ENCODE peak calls at places on chromosomes 5 and 9, in four cellular contexts. K is spleen, Z is uterus, L is choroid plexus epithelial cell. U is an unnamed sample.

GRCh38 chr9:87959916-87960581 is 14.3 kb downstream of the CDK20 start:
- DNase-seq in Z (no peak), L (peak; percentile 60), K (no peak), U (no peak)

GRCh38 chr5:109533847-109534272 is 124.1 kb upstream of the PJA2 start:
- DNase-seq in K (no peak), Z (no peak), L (no peak), U (no peak)

GRCh38 chr5:142056831-142057696 is 44.2 kb upstream of the GNPDA1 start:
- DNase-seq in K (no peak), L (no peak), Z (no peak), U (no peak)

GRCh38 chr9:109012876-109013677 is at the start of gene CTNNAL1:
- DNase-seq in K (peak; percentile 97), Z (peak; percentile 95), L (peak; percentile 91), U (peak; percentile 94)

GRCh38 chr9:6907772-6908381 is 150.1 kb downstream of the KDM4C start:
- DNase-seq in K (no peak), L (peak; percentile 73), Z (no peak), U (no peak)

GRCh38 chr9:109560470-109561132 is 62.5 kb upstream of the PTPN3 start:
- DNase-seq in Z (no peak), L (no peak), K (no peak), U (no peak)

GRCh38 chr9:134993996-134994720 is 76.4 kb upstream of the FCN1 start:
- DNase-seq in Z (no peak), K (peak; percentile 48), L (no peak), U (no peak)

GRCh38 chr5:139747583-139748504 is 47.8 kb upstream of the PSD2 start:
- DNase-seq in L (peak; percentile 65), K (peak; percentile 86), Z (peak; percentile 50), U (no peak)

GRCh38 chr5:53114988-53115387 is 5.4 kb upstream of the MOCS2 start:
- DNase-seq in L (peak; percentile 69), K (no peak), Z (no peak), U (no peak)

GRCh38 chr5:64838803-64839202 is 70.1 kb downstream of the CWC27 start:
- DNase-seq in K (no peak), L (no peak), Z (no peak), U (no peak)

GRCh38 chr5:138570871-138571270 is 4.3 kb downstream of the HSPA9 start:
- DNase-seq in Z (no peak), L (no peak), K (no peak), U (no peak)

GRCh38 chr9:114668146-114668545 is 10.5 kb upstream of the TEX53 start:
- DNase-seq in L (no peak), K (no peak), Z (no peak), U (no peak)

GRCh38 chr5:59732806-59733205 is 160.7 kb downstream of the PDE4D start:
- DNase-seq in K (no peak), L (peak; percentile 24), Z (no peak), U (no peak)

GRCh38 chr9:92026206-92027002 is 76.4 kb upstream of the ROR2 start:
- DNase-seq in L (no peak), K (no peak), Z (no peak), U (no peak)

GRCh38 chr9:137295313-137296213 is 6.5 kb downstream of the NRARP start:
- DNase-seq in L (peak; percentile 17), Z (no peak), K (peak; percentile 89), U (no peak)

GRCh38 chr5:14433202-14433601 is 148.4 kb upstream of the OTULINL start:
- DNase-seq in K (no peak), L (peak; percentile 61), Z (no peak), U (no peak)

GRCh38 chr5:131394128-131394527 is 130.3 kb downstream of the CDC42SE2 start:
- DNase-seq in L (peak; percentile 48), K (no peak), Z (no peak), U (no peak)

GRCh38 chr9:83334320-83334719 is 203.9 kb downstream of the FRMD3 start:
- DNase-seq in Z (peak; percentile 73), K (peak; percentile 91), L (peak; percentile 94), U (no peak)

GRCh38 chr9:12643686-12644085 is 49.5 kb upstream of the TYRP1 start:
- DNase-seq in K (no peak), Z (no peak), L (peak; percentile 23), U (no peak)

GRCh38 chr5:15550502-15551115 is 50.6 kb downstream of the FBXL7 start:
- DNase-seq in L (peak; percentile 70), Z (no peak), K (no peak), U (no peak)

GRCh38 chr9:114240216-114240615 is 82.7 kb upstream of the ORM1 start:
- DNase-seq in L (no peak), Z (no peak), K (no peak), U (no peak)

GRCh38 chr9:81613002-81613750 is 76.2 kb downstream of the TLE1 start:
- DNase-seq in L (peak; percentile 95), K (no peak), Z (peak; percentile 75), U (no peak)

GRCh38 chr9:7316967-7317366 is 482.6 kb downstream of the DMAC1 start:
- DNase-seq in K (no peak), Z (no peak), L (no peak), U (no peak)

GRCh38 chr9:133396952-133397351 is 20.8 kb downstream of the STKLD1 start:
- DNase-seq in L (peak; percentile 26), Z (no peak), K (no peak), U (no peak)

GRCh38 chr9:117365438-117365837 is 49.4 kb downstream of the ASTN2 start:
- DNase-seq in L (no peak), K (no peak), Z (no peak), U (no peak)
- TF ChIP-seq CTCF in L (no peak), K (no peak), Z (no peak), U (no peak)

DNA sequence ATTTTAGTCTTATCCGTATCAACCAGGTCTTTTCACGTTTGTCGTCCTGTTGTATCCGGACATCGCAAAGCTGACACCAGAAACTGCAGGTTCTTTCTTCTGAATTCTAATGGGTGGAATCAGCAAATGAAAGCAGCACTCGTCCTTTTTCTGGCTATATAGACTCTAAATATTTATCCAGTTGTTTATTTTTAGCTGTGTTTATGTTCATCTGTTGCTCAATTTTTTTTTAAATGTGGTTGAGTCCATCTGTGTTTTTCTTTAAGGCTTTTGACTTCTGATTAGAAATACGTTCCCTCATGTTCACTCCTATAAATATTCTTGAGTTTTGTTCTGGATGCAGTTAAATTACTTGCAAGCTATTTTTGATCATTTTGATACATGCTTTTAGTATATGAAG is 831.7 kb downstream of the MTRR start:
- DNase-seq in L (no peak), K (no peak), Z (no peak), U (no peak)
- TF ChIP-seq CTCF in L (no peak), K (no peak), Z (no peak), U (no peak)

GRCh38 chr5:178551468-178551867 is 38.7 kb downstream of the COL23A1 start:
- DNase-seq in Z (no peak), L (no peak), K (peak; percentile 36), U (no peak)
- TF ChIP-seq CTCF in Z (no peak), L (no peak), K (no peak), U (peak; percentile 6)

DNA sequence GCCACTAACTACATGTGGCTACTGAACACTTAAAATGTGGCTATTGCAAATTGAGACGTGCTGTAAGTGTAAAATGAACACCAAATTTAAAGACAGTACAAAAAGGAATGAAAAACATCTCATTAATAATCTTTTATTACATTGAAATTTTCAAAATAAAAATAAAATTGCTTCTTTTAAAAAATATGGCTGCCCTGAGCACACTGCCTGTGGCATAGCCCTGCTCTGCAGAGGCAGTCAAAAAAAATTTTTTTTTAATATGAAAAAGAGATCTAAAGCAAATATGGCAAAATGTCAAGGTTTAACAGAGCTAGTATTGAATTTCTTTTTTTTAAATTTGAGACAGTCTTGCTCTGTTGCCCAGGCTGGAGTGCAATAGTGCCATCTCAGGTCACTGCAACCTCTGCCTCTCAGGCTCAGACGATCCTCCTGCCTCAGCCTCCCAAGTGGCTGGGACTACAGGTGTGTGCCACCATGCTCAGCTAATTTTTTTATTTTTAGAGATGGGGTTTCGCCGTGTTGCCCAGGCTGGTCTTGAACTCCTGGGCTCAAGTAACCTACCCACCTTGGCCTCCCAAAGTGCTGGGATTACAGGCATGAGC is 25.6 kb downstream of the CARNMT1 start:
- DNase-seq in K (no peak), L (no peak), Z (no peak), U (no peak)
- TF ChIP-seq CTCF in K (no peak), L (no peak), Z (no peak), U (peak; percentile 59)

GRCh38 chr5:173625686-173626500 is 9.4 kb upstream of the BOD1 start:
- DNase-seq in L (peak; percentile 49), Z (no peak), K (no peak), U (no peak)
- TF ChIP-seq CTCF in L (peak; percentile 54), Z (no peak), K (peak; percentile 10), U (peak; percentile 55)

DNA sequence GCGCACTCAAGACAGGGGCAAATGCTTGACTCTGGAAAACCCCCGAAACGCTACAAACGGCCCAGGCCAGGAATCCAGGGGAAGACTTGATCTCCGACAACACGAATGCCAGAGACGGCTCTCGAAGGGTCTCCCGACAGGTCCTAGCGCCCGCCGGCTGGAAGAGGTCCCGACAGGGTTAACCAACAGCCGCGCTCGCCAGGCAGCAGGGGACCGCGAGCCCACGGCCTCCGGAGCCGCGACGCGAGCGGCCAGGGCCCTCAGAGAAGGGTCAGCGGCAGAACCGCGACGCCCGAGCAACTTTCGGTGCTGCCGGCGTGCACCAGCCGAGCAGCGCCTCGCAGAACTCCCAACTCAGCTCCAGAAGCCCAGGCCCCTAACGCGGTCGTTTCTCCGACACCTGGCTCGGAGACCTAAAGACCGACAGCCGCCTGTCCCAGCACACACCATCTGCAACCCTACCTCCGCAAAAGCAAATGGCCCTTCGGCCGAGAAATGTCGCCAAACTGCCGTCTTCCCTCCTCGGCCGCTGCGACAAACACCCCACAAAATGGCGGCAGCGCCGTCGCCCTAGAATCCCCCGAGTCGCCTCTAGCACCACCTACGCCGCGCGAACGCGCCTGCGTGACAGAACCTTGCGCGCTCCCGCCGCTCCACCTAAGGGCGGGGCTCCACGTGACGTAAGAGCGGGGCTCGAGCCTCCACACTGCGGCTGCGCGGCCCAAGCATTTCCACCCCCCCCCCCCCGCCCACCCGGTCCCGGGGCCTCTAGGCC is at the start of gene CLK4:
- DNase-seq in L (peak; percentile 97), Z (peak; percentile 96), K (peak; percentile 100), U (peak; percentile 98)
- TF ChIP-seq CTCF in L (peak; percentile 2), Z (no peak), K (no peak), U (peak; percentile 18)

GRCh38 chr9:128340691-128341434 is 536 bp downstream of the SLC27A4 start:
- DNase-seq in K (no peak), Z (no peak), L (no peak), U (no peak)

GRCh38 chr9:128339761-128340690 is at the start of gene SLC27A4:
- DNase-seq in L (peak; percentile 75), K (peak; percentile 95), Z (peak; percentile 65), U (no peak)

GRCh38 chr9:128343855-128344254 is 3.5 kb downstream of the SLC27A4 start:
- DNase-seq in L (no peak), K (no peak), Z (no peak), U (no peak)

GRCh38 chr9:128342971-128343680 is 2.8 kb downstream of the SLC27A4 start:
- DNase-seq in K (no peak), L (no peak), Z (no peak), U (no peak)

DNA sequence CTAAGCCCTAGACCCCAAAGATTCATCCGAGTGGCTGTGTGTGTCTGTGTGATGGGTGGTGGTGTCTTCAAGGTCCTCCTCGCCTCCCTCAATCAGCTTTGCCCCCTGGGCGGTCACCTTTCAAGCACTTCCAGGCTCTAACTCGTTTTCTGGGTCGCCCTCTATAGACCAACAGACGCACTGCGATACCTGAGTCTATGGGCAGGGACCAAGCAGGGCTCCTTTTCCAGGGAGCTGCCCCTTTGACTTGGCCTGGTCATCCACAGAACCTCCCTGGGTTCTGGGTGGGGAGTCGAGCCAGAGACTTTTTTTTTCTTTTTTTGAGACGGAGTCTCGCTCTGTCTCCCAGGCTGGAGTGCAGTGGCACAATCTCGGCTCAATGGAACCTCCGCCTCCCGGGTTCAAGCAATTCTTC is 1.1 kb downstream of the SLC27A4 start:
- DNase-seq in K (peak; percentile 79), Z (peak; percentile 54), L (peak; percentile 74), U (no peak)
- TF ChIP-seq CTCF in K (peak; percentile 50), Z (peak; percentile 48), L (peak; percentile 77), U (peak; percentile 80)

GRCh38 chr9:36798350-36799065 is 225.8 kb downstream of the MELK start:
- DNase-seq in L (no peak), K (no peak), Z (no peak), U (no peak)
- TF ChIP-seq CTCF in L (peak; percentile 15), K (no peak), Z (no peak), U (peak; percentile 23)

U was measured in chondrocyte.